ENCODE peak calls at places on chromosomes 1 and 21, in nine cellular contexts. S is tibial artery, T is thoracic aorta, E is stomach, F is H9, K is aorta, L is tibial nerve, U is right lobe of liver, Y is GM23248. O is an unnamed sample. For H3K4me1, the result is how much of the 10 kb centered on the place peaks cover.

GRCh38 chr1:80534606-80535360 is 1266.0 kb upstream of the ADGRL2 start:
- DNase-seq in S (no peak), T (no peak), E (no peak), F (no peak), K (no peak), L (no peak), U (no peak), Y (no peak), O (no peak)

GRCh38 chr1:157697781-157698569 is 2.6 kb downstream of the FCRL3 start:
- DNase-seq in S (no peak), T (no peak), E (no peak), F (no peak), K (no peak), L (no peak), U (no peak), Y (no peak), O (no peak)

GRCh38 chr1:160078392-160079195 is 2.7 kb upstream of the KCNJ9 start:
- DNase-seq in S (no peak), T (no peak), E (peak), F (peak), K (no peak), L (no peak), U (no peak), Y (peak), O (no peak)

GRCh38 chr21:36718951-36719501 is 20.1 kb downstream of the SIM2 start:
- DNase-seq in S (peak), T (no peak), E (peak), F (no peak), K (peak), L (no peak), U (peak), Y (peak), O (no peak)

GRCh38 chr1:169106921-169107672 is 607 bp downstream of the ATP1B1 start:
- DNase-seq in S (no peak), T (no peak), E (no peak), F (no peak), K (no peak), L (no peak), U (peak), Y (peak), O (no peak)

GRCh38 chr1:172870901-172871606 is 179.7 kb downstream of the TNFSF18 start:
- DNase-seq in S (no peak), T (no peak), E (no peak), F (no peak), K (no peak), L (no peak), U (no peak), Y (peak), O (no peak)

GRCh38 chr1:206590025-206590834 is 22.0 kb downstream of the EIF2D start:
- DNase-seq in S (no peak), T (no peak), E (no peak), F (no peak), K (no peak), L (no peak), U (no peak), Y (peak), O (no peak)

GRCh38 chr1:7515175-7515574 is 255.9 kb upstream of the VAMP3 start:
- DNase-seq in S (no peak), T (no peak), E (no peak), F (no peak), K (no peak), L (no peak), U (no peak), Y (no peak), O (no peak)

GRCh38 chr1:30087465-30087864 is 635.9 kb downstream of the MATN1 start:
- DNase-seq in S (no peak), T (no peak), E (no peak), F (peak), K (peak), L (no peak), U (no peak), Y (peak), O (no peak)

GRCh38 chr1:46522184-46522968 is 29.1 kb downstream of the KNCN start:
- DNase-seq in S (peak), T (no peak), E (peak), F (no peak), K (peak), L (peak), U (no peak), Y (peak), O (peak)

GRCh38 chr1:226762055-226762454 is 23.0 kb upstream of the ITPKB start:
- DNase-seq in S (no peak), T (no peak), E (no peak), F (no peak), K (no peak), L (no peak), U (no peak), Y (no peak), O (no peak)

GRCh38 chr1:8776104-8776503 is 41.3 kb downstream of the RERE start:
- DNase-seq in S (no peak), T (no peak), E (no peak), F (no peak), K (no peak), L (no peak), U (no peak), Y (no peak), O (no peak)

GRCh38 chr1:44786138-44786840 is 1.7 kb downstream of the BEST4 start:
- DNase-seq in S (no peak), T (no peak), E (peak), F (peak), K (peak), L (no peak), U (no peak), Y (peak), O (peak)

GRCh38 chr1:182080955-182081582 is 19.6 kb upstream of the ZNF648 start:
- DNase-seq in S (no peak), T (no peak), E (no peak), F (peak), K (no peak), L (peak), U (no peak), Y (peak), O (no peak)

DNA sequence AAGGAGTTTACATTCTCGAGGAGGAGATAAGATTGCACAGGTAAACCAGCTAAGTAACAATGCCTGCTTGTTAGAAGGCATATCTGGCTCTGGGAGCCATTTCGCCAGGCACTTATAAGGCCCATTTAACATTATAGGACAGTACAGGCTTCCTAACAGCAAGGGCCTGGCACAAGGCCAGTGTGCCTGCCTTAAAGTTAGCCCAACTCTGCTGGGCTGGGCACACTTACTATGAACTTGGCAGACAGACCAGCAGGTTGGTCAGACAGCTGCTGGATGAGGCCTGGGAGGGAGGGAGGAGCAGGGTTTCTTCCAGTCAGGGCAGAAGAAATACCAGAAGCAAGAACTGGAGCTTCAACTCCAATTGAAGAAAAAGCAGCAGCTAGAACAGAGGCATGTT is 4.7 kb downstream of the CACHD1 start:
- DNase-seq in S (peak), T (no peak), E (peak), F (no peak), K (peak), L (no peak), U (no peak), Y (peak), O (peak)
- H3K4me1 ChIP-seq in S (under half), T (under half), E (half or more), F (under half), K (under half), L (under half), U (under half), Y (under half), O (under half)

GRCh38 chr1:170407601-170408000 is 124.4 kb upstream of the GORAB start:
- DNase-seq in S (no peak), T (no peak), E (no peak), F (no peak), K (no peak), L (no peak), U (no peak), Y (peak), O (no peak)
- H3K4me1 ChIP-seq in S (under half), T (under half), E (under half), F (under half), K (under half), L (under half), U (under half), Y (under half), O (under half)

DNA sequence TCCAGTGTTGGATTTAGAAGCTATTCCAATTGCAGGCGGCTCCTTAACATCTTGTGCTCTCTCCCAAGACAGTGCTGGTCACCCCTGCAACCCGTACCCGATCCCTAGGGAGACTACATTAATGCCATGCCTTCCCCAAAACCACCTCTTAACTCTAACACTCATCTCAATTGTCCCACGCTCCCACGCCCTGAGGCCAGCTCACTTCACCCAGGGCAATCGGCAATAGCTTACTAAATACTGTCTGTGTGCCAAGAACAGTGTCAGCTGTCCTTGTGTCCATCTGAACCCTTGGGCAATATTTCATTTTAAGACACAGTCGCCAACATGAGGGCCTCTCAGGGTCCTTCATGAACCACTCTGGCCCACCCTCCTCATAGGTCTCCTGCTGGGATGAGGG is 13.9 kb downstream of the C1orf198 start:
- DNase-seq in S (no peak), T (no peak), E (no peak), F (no peak), K (no peak), L (no peak), U (no peak), Y (no peak), O (no peak)
- H3K4me1 ChIP-seq in S (under half), T (half or more), E (half or more), F (under half), K (under half), L (under half), U (under half), Y (under half), O (under half)

GRCh38 chr1:1272341-1273151 is 1.1 kb downstream of the UBE2J2 start:
- DNase-seq in S (no peak), T (no peak), E (peak), F (no peak), K (peak), L (no peak), U (peak), Y (peak), O (peak)
- H3K4me1 ChIP-seq in S (under half), T (under half), E (half or more), F (under half), K (under half), L (under half), U (under half), Y (under half), O (under half)

DNA sequence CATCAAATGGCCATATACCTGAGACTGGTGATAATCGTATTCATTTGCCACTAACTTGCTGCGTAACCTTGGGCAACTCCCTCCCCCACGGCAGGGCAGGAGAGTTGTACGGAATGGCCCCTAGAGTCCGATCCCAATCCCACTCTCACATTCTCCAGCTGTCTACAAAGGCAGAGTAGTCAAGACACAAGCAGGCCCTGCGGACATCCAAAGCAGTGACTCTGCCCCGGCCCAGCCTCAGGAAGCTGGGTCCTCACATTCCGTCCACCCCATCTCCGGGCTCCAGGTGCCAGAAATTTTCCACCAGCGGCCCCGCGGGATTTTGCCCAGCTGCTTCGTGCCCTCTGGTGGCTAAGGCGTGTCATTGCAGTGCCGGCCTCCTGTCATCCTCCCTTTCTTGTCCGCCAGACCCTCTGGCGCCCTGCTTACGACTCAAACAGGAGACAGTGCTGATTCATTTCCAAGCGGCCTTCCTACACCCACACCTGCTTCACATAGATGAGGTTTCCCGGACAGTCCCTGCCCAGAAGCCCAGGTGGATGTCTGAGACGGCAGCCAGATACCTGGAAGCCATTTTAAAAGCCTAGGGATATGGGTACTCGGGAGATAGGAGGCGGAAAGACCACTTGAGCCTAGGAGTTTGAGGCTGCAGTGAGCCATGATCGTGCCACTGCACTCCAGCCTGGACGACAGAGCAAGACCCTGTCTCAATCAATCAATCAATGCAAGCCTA is 2.9 kb upstream of the S100A2 start:
- DNase-seq in S (peak), T (peak), E (peak), F (peak), K (peak), L (peak), U (peak), Y (peak), O (peak)
- H3K4me1 ChIP-seq in S (under half), T (half or more), E (half or more), F (under half), K (under half), L (under half), U (under half), Y (half or more), O (under half)

DNA sequence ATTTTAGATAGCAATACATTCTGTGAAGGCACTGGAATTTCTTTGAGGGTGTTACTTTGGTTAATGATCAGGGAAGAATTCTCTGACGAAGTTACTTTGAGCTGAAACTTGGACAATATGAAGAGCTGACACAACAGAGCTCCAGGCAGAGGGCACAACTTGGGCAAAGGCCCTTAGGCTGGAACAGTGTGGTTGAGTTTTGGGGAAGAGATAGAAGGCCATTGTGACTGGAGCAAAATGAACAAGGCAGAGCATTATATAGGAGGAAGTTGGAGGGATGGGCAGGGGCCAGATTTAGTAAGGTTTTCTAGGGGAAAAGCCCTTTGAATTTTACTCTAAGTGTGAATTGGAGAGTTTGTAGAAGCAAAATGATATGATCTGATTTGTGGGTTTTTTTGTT is 30.9 kb downstream of the LMO4 start:
- DNase-seq in S (no peak), T (no peak), E (no peak), F (no peak), K (no peak), L (no peak), U (no peak), Y (no peak), O (no peak)
- H3K4me1 ChIP-seq in S (under half), T (under half), E (under half), F (under half), K (under half), L (under half), U (under half), Y (under half), O (under half)

GRCh38 chr1:71625004-71625403 is 544.2 kb upstream of the ZRANB2 start:
- DNase-seq in S (no peak), T (no peak), E (no peak), F (no peak), K (no peak), L (no peak), U (no peak), Y (no peak), O (no peak)
- H3K4me1 ChIP-seq in S (under half), T (under half), E (under half), F (under half), K (under half), L (under half), U (under half), Y (under half), O (under half)

GRCh38 chr1:200893411-200893901 is 1.2 kb upstream of the INAVA start:
- DNase-seq in S (no peak), T (no peak), E (no peak), F (no peak), K (peak), L (no peak), U (no peak), Y (no peak), O (no peak)

GRCh38 chr1:200892958-200893357 is 1.7 kb upstream of the INAVA start:
- DNase-seq in S (no peak), T (no peak), E (no peak), F (no peak), K (no peak), L (no peak), U (no peak), Y (no peak), O (no peak)

GRCh38 chr1:200891774-200892157 is 2.9 kb upstream of the INAVA start:
- DNase-seq in S (no peak), T (no peak), E (no peak), F (peak), K (peak), L (no peak), U (no peak), Y (no peak), O (no peak)

GRCh38 chr1:200890818-200891773 is 3.6 kb upstream of the INAVA start:
- DNase-seq in S (no peak), T (no peak), E (no peak), F (peak), K (peak), L (no peak), U (no peak), Y (peak), O (no peak)

GRCh38 chr1:200892546-200892945 is 2.2 kb upstream of the INAVA start:
- DNase-seq in S (no peak), T (no peak), E (no peak), F (no peak), K (no peak), L (no peak), U (no peak), Y (no peak), O (no peak)
- H3K4me1 ChIP-seq in S (under half), T (under half), E (under half), F (under half), K (under half), L (under half), U (under half), Y (under half), O (under half)